ENCODE peak calls at places on chromosomes 12 and 14, in eight cellular contexts. One of them, this sample, is unnamed.

GRCh38 chr14:96117997-96118790 is 79.0 kb downstream of the C14orf132 start:
- DNase-seq in body of pancreas: no peak
- DNase-seq in lower lobe of right lung: no peak
- DNase-seq in colonic mucosa: no peak
- DNase-seq in ovary: no peak
- DNase-seq in fibroblast of mammary gland: no peak
- DNase-seq in pancreas: no peak
- DNase-seq in cardiac fibroblast: no peak
- DNase-seq in this sample: no peak

GRCh38 chr12:124680863-124681778 is 113.7 kb upstream of the NCOR2 start:
- DNase-seq in cardiac fibroblast: peak
- DNase-seq in lower lobe of right lung: peak
- DNase-seq in fibroblast of mammary gland: peak
- DNase-seq in pancreas: no peak
- DNase-seq in body of pancreas: peak
- DNase-seq in colonic mucosa: peak
- DNase-seq in ovary: peak
- DNase-seq in this sample: no peak

GRCh38 chr12:53352331-53353258 is 16.4 kb upstream of the SP7 start:
- DNase-seq in fibroblast of mammary gland: peak
- DNase-seq in body of pancreas: peak
- DNase-seq in colonic mucosa: peak
- DNase-seq in lower lobe of right lung: peak
- DNase-seq in pancreas: peak
- DNase-seq in ovary: peak
- DNase-seq in cardiac fibroblast: peak
- DNase-seq in this sample: peak

GRCh38 chr14:78764240-78764639 is 594.1 kb downstream of the NRXN3 start:
- DNase-seq in body of pancreas: peak
- DNase-seq in pancreas: no peak
- DNase-seq in cardiac fibroblast: peak
- DNase-seq in fibroblast of mammary gland: peak
- DNase-seq in colonic mucosa: no peak
- DNase-seq in lower lobe of right lung: no peak
- DNase-seq in ovary: no peak
- DNase-seq in this sample: no peak

GRCh38 chr14:87073880-87074570 is 919.0 kb downstream of the GALC start:
- DNase-seq in lower lobe of right lung: no peak
- DNase-seq in pancreas: no peak
- DNase-seq in body of pancreas: peak
- DNase-seq in ovary: no peak
- DNase-seq in cardiac fibroblast: no peak
- DNase-seq in colonic mucosa: no peak
- DNase-seq in fibroblast of mammary gland: no peak
- DNase-seq in this sample: no peak

GRCh38 chr14:29321646-29322045 is 555.1 kb downstream of the FOXG1 start:
- DNase-seq in pancreas: no peak
- DNase-seq in fibroblast of mammary gland: peak
- DNase-seq in body of pancreas: no peak
- DNase-seq in lower lobe of right lung: no peak
- DNase-seq in ovary: no peak
- DNase-seq in colonic mucosa: no peak
- DNase-seq in cardiac fibroblast: peak
- DNase-seq in this sample: no peak

GRCh38 chr12:1367731-1368285 is 226.6 kb downstream of the FBXL14 start:
- DNase-seq in body of pancreas: no peak
- DNase-seq in pancreas: no peak
- DNase-seq in lower lobe of right lung: no peak
- DNase-seq in fibroblast of mammary gland: peak
- DNase-seq in cardiac fibroblast: peak
- DNase-seq in ovary: no peak
- DNase-seq in colonic mucosa: no peak
- DNase-seq in this sample: no peak

GRCh38 chr14:54455363-54455762 is 14.2 kb upstream of the CNIH1 start:
- DNase-seq in pancreas: no peak
- DNase-seq in ovary: no peak
- DNase-seq in colonic mucosa: no peak
- DNase-seq in body of pancreas: no peak
- DNase-seq in cardiac fibroblast: no peak
- DNase-seq in fibroblast of mammary gland: no peak
- DNase-seq in lower lobe of right lung: no peak
- DNase-seq in this sample: no peak

GRCh38 chr12:75452675-75453330 is 27.8 kb upstream of the GLIPR1 start:
- DNase-seq in lower lobe of right lung: no peak
- DNase-seq in pancreas: no peak
- DNase-seq in cardiac fibroblast: peak
- DNase-seq in colonic mucosa: no peak
- DNase-seq in ovary: no peak
- DNase-seq in body of pancreas: no peak
- DNase-seq in fibroblast of mammary gland: peak
- DNase-seq in this sample: no peak

GRCh38 chr12:94941440-94941862 is 62.0 kb downstream of the NDUFA12 start:
- DNase-seq in cardiac fibroblast: peak
- DNase-seq in ovary: peak
- DNase-seq in body of pancreas: peak
- DNase-seq in colonic mucosa: peak
- DNase-seq in pancreas: no peak
- DNase-seq in lower lobe of right lung: no peak
- DNase-seq in fibroblast of mammary gland: peak
- DNase-seq in this sample: no peak

GRCh38 chr12:76984566-76984965 is 80.8 kb downstream of the E2F7 start:
- DNase-seq in lower lobe of right lung: no peak
- DNase-seq in ovary: no peak
- DNase-seq in colonic mucosa: no peak
- DNase-seq in fibroblast of mammary gland: no peak
- DNase-seq in pancreas: no peak
- DNase-seq in cardiac fibroblast: no peak
- DNase-seq in body of pancreas: no peak
- DNase-seq in this sample: no peak

GRCh38 chr12:71439613-71440392 is at the start of gene LGR5:
- DNase-seq in colonic mucosa: peak
- DNase-seq in body of pancreas: peak
- DNase-seq in ovary: peak
- DNase-seq in cardiac fibroblast: peak
- DNase-seq in fibroblast of mammary gland: no peak
- DNase-seq in pancreas: peak
- DNase-seq in lower lobe of right lung: no peak
- DNase-seq in this sample: peak

GRCh38 chr14:51844482-51844881 is 15.9 kb upstream of the GNG2 start:
- DNase-seq in pancreas: no peak
- DNase-seq in ovary: no peak
- DNase-seq in cardiac fibroblast: no peak
- DNase-seq in body of pancreas: no peak
- DNase-seq in lower lobe of right lung: no peak
- DNase-seq in fibroblast of mammary gland: no peak
- DNase-seq in colonic mucosa: no peak
- DNase-seq in this sample: no peak

GRCh38 chr12:124392991-124393790 is 98.3 kb downstream of the RFLNA start:
- DNase-seq in pancreas: peak
- DNase-seq in lower lobe of right lung: peak
- DNase-seq in ovary: peak
- DNase-seq in body of pancreas: peak
- DNase-seq in colonic mucosa: peak
- DNase-seq in cardiac fibroblast: peak
- DNase-seq in fibroblast of mammary gland: peak
- DNase-seq in this sample: peak

GRCh38 chr12:109114644-109115043 is 1.7 kb upstream of the ACACB start:
- DNase-seq in pancreas: no peak
- DNase-seq in lower lobe of right lung: no peak
- DNase-seq in colonic mucosa: no peak
- DNase-seq in cardiac fibroblast: no peak
- DNase-seq in body of pancreas: no peak
- DNase-seq in ovary: no peak
- DNase-seq in fibroblast of mammary gland: no peak
- DNase-seq in this sample: no peak

GRCh38 chr14:32991706-32992105 is 53.0 kb downstream of the NPAS3 start:
- DNase-seq in pancreas: no peak
- DNase-seq in fibroblast of mammary gland: no peak
- DNase-seq in cardiac fibroblast: no peak
- DNase-seq in body of pancreas: no peak
- DNase-seq in lower lobe of right lung: no peak
- DNase-seq in colonic mucosa: no peak
- DNase-seq in ovary: no peak
- DNase-seq in this sample: no peak

GRCh38 chr12:12661086-12661485 is 34.9 kb downstream of the GPR19 start:
- DNase-seq in pancreas: no peak
- DNase-seq in fibroblast of mammary gland: peak
- DNase-seq in colonic mucosa: no peak
- DNase-seq in cardiac fibroblast: peak
- DNase-seq in body of pancreas: no peak
- DNase-seq in lower lobe of right lung: no peak
- DNase-seq in ovary: no peak
- DNase-seq in this sample: no peak

GRCh38 chr14:102923201-102923919 is 897 bp downstream of the AMN start:
- DNase-seq in pancreas: no peak
- DNase-seq in lower lobe of right lung: peak
- DNase-seq in colonic mucosa: peak
- DNase-seq in cardiac fibroblast: no peak
- DNase-seq in body of pancreas: no peak
- DNase-seq in fibroblast of mammary gland: no peak
- DNase-seq in ovary: no peak
- DNase-seq in this sample: no peak

GRCh38 chr12:46219147-46219891 is 49.5 kb downstream of the SLC38A1 start:
- DNase-seq in fibroblast of mammary gland: no peak
- DNase-seq in lower lobe of right lung: no peak
- DNase-seq in cardiac fibroblast: no peak
- DNase-seq in ovary: no peak
- DNase-seq in colonic mucosa: no peak
- DNase-seq in body of pancreas: no peak
- DNase-seq in pancreas: no peak
- DNase-seq in this sample: no peak

DNA sequence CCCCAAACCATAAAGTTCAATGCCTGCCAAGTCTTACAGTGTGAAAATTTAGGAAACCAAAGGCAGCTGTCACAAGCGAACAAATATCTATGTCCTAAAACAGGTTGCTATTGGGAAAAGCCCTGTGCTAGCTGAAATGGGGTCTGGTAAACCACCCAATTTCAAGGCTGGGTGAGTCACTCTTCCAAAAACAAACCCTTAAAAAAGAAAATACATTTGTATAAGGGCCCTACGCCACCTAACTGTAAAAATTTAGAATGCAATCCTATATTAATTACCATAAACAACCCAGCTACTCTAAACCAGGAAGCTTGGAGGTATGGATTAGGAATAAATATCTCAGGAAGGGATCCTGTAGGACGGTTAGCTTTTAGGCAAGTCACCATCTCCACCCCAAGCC is 32.1 kb downstream of the PRMT8 start:
- DNase-seq in lower lobe of right lung: no peak
- DNase-seq in cardiac fibroblast: peak
- DNase-seq in colonic mucosa: no peak
- DNase-seq in body of pancreas: no peak
- DNase-seq in ovary: no peak
- DNase-seq in pancreas: no peak
- DNase-seq in fibroblast of mammary gland: peak
- DNase-seq in this sample: no peak
- TF ChIP-seq CTCF in lower lobe of right lung: no peak
- TF ChIP-seq CTCF in cardiac fibroblast: peak
- TF ChIP-seq CTCF in colonic mucosa: no peak
- TF ChIP-seq CTCF in body of pancreas: no peak
- TF ChIP-seq CTCF in ovary: no peak
- TF ChIP-seq CTCF in pancreas: no peak
- TF ChIP-seq CTCF in fibroblast of mammary gland: peak
- TF ChIP-seq CTCF in this sample: no peak

GRCh38 chr12:88493651-88494050 is 86.6 kb downstream of the KITLG start:
- DNase-seq in lower lobe of right lung: no peak
- DNase-seq in cardiac fibroblast: peak
- DNase-seq in ovary: no peak
- DNase-seq in colonic mucosa: no peak
- DNase-seq in body of pancreas: no peak
- DNase-seq in pancreas: no peak
- DNase-seq in fibroblast of mammary gland: peak
- DNase-seq in this sample: no peak
- H3K4me3 ChIP-seq in lower lobe of right lung: no peak
- H3K4me3 ChIP-seq in cardiac fibroblast: no peak
- H3K4me3 ChIP-seq in ovary: no peak
- H3K4me3 ChIP-seq in colonic mucosa: no peak
- H3K4me3 ChIP-seq in body of pancreas: no peak
- H3K4me3 ChIP-seq in pancreas: no peak
- H3K4me3 ChIP-seq in fibroblast of mammary gland: no peak
- H3K4me3 ChIP-seq in this sample: no peak

DNA sequence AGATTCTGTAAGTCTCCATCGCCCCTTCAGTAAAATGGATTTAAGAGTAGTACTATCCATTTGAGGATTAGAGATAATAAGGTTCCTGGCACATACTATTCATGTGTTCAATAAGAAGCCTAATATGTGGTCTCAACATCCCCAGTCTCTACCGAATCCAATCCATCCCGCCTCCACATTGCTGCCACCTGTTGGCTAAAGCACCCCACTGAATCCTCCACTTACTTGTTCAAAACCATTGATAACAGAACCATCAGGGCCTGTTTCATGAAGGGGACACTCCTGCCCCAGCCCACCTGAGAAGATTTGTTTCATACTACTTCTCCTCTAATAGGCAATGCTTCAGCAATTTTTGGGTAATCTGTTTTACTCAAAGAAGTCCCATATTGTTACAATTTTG is 147.5 kb downstream of the SLC2A13 start:
- DNase-seq in body of pancreas: no peak
- DNase-seq in colonic mucosa: no peak
- DNase-seq in ovary: no peak
- DNase-seq in fibroblast of mammary gland: no peak
- DNase-seq in pancreas: no peak
- DNase-seq in cardiac fibroblast: no peak
- DNase-seq in lower lobe of right lung: no peak
- DNase-seq in this sample: no peak
- TF ChIP-seq CTCF in body of pancreas: no peak
- TF ChIP-seq CTCF in colonic mucosa: no peak
- TF ChIP-seq CTCF in ovary: no peak
- TF ChIP-seq CTCF in fibroblast of mammary gland: peak
- TF ChIP-seq CTCF in pancreas: no peak
- TF ChIP-seq CTCF in cardiac fibroblast: peak
- TF ChIP-seq CTCF in lower lobe of right lung: peak
- TF ChIP-seq CTCF in this sample: no peak

DNA sequence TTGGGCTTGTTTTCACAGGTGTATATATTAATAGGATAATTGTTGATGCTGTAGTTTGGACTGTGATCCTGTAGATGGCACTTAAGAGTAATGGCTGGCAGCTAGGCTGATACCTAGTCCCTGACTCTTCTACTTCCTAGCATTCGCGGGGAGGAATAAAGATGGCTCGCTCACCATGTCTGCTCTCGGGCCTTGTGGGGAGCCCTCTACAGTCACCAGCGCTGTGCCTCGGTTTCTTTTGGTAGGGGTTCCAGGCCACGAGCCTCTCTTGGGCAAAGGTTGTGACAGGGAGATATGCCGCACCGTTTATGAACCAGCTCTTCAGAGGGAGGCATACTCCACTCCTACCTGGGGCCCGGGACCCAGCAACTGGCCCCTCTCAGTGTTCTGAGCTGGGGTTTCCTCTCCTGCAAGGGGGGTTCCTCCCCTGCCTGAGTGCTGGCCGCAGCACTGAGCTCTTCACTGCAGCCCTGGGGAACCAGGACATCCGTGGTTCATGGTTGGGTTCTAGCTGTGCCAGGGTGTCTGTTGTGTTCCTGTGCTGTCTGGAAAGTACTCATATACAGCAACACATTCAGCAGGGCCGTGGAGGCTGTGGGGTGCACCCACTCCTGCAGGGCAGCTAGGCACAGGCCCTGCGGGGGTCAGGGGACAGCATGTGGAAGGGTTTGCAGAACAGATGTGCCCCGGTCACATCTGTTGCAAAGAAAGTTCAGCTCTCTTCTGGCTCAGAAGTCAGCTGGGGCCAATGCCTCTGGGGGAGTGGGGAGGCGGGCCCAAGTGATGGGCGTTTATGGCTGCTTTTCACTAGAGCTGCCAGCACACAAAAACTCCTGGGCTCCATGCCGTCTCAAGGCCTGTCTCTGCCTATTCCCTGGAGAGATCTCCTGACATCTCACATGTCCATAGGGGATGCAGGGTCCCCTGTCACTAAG is 147.9 kb downstream of the PPFIA2 start:
- DNase-seq in cardiac fibroblast: peak
- DNase-seq in colonic mucosa: no peak
- DNase-seq in lower lobe of right lung: no peak
- DNase-seq in fibroblast of mammary gland: peak
- DNase-seq in body of pancreas: no peak
- DNase-seq in ovary: no peak
- DNase-seq in pancreas: no peak
- DNase-seq in this sample: peak
- H3K4me3 ChIP-seq in cardiac fibroblast: no peak
- H3K4me3 ChIP-seq in colonic mucosa: no peak
- H3K4me3 ChIP-seq in lower lobe of right lung: no peak
- H3K4me3 ChIP-seq in fibroblast of mammary gland: no peak
- H3K4me3 ChIP-seq in body of pancreas: no peak
- H3K4me3 ChIP-seq in ovary: no peak
- H3K4me3 ChIP-seq in pancreas: no peak
- H3K4me3 ChIP-seq in this sample: no peak